ENCODE peak calls at places on chromosomes 6 and 20, in ten cellular contexts. S is fibroblast of lung, X is GM06990, Y is heart left ventricle, T is dorsolateral prefrontal cortex, I is A549, A is astrocyte of the spinal cord, R is endodermal cell, V is brain microvascular endothelial cell, N is uterus. B is an unnamed sample.
A peak's percentile ranks its signal among the peaks of the same experiment; 100 is the strongest.

GRCh38 chr20:51258582-51259175 is 235.8 kb upstream of the KCNG1 start:
- DNase-seq in T (no peak), Y (no peak), X (no peak), S (no peak), I (peak; percentile 50), A (peak; percentile 11), R (no peak), V (peak; percentile 27), N (no peak), B (no peak)

GRCh38 chr6:77462359-77463307 is 658 bp downstream of the HTR1B start:
- DNase-seq in A (peak; percentile 51), R (peak; percentile 87), Y (no peak), I (peak; percentile 11), X (no peak), S (no peak), T (no peak), V (peak; percentile 66), N (no peak), B (peak; percentile 7)

GRCh38 chr6:52640916-52641315 is 30.0 kb upstream of the TMEM14A start:
- DNase-seq in A (no peak), S (no peak), I (no peak), Y (no peak), N (no peak), R (no peak), X (no peak), T (no peak), V (no peak), B (no peak)

GRCh38 chr20:17571153-17571527 is 1.3 kb downstream of the DSTN start:
- DNase-seq in A (no peak), Y (no peak), T (no peak), R (no peak), I (no peak), N (no peak), X (no peak), S (peak; percentile 52), V (no peak), B (peak; percentile 41)

GRCh38 chr6:56770011-56770520 is 127.4 kb upstream of the DST start:
- DNase-seq in R (no peak), S (peak; percentile 50), X (no peak), A (no peak), V (no peak), I (no peak), N (no peak), T (no peak), Y (no peak), B (no peak)

GRCh38 chr6:66226099-66226498 is 519.1 kb upstream of the EYS start:
- DNase-seq in T (no peak), Y (no peak), N (no peak), X (no peak), A (peak; percentile 1), I (peak; percentile 14), V (no peak), S (peak; percentile 63), R (no peak), B (no peak)

GRCh38 chr20:39010496-39010895 is 48.4 kb downstream of the DHX35 start:
- DNase-seq in Y (no peak), N (no peak), R (peak; percentile 50), A (no peak), S (no peak), I (no peak), T (no peak), V (no peak), X (no peak), B (no peak)

GRCh38 chr6:6004147-6004995 is 2.4 kb downstream of the NRN1 start:
- DNase-seq in X (no peak), S (peak; percentile 29), A (peak; percentile 44), T (no peak), N (no peak), Y (no peak), R (peak; percentile 67), V (peak; percentile 16), I (no peak), B (no peak)

GRCh38 chr6:2968600-2969135 is 2.7 kb downstream of the SERPINB6 start:
- DNase-seq in R (peak; percentile 48), N (no peak), S (no peak), A (no peak), V (no peak), T (no peak), I (no peak), X (no peak), Y (no peak), B (no peak)

GRCh38 chr20:15895126-15895525 is 678.1 kb downstream of the KIF16B start:
- DNase-seq in A (peak; percentile 7), Y (no peak), I (no peak), S (no peak), V (no peak), R (no peak), N (no peak), X (no peak), T (no peak), B (no peak)

GRCh38 chr6:38150681-38151296 is 331.3 kb downstream of the ZFAND3 start:
- DNase-seq in X (no peak), I (no peak), S (no peak), Y (no peak), T (no peak), N (no peak), A (no peak), R (peak; percentile 41), V (no peak), B (no peak)
- TF ChIP-seq CTCF in X (no peak), I (no peak), S (no peak), Y (no peak), T (no peak), N (no peak), A (no peak), R (no peak), V (no peak), B (no peak)

GRCh38 chr20:57438552-57438951 is 47.4 kb downstream of the RBM38 start:
- DNase-seq in N (no peak), Y (no peak), T (no peak), R (no peak), I (no peak), V (no peak), A (no peak), S (no peak), X (no peak), B (no peak)
- H3K4me3 ChIP-seq in N (no peak overlapping the region), Y (no peak overlapping the region), T (no peak overlapping the region), R (no peak overlapping the region), I (no peak overlapping the region), V (no peak overlapping the region), A (no peak overlapping the region), S (no peak overlapping the region), X (no peak overlapping the region), B (no peak overlapping the region)

GRCh38 chr6:138509371-138509770 is 10.1 kb upstream of the NHSL1 start:
- DNase-seq in X (no peak), I (peak; percentile 62), V (peak; percentile 46), Y (no peak), N (no peak), A (peak; percentile 45), S (peak; percentile 66), T (peak; percentile 33), R (peak; percentile 78), B (peak; percentile 59)
- TF ChIP-seq CTCF in X (peak; percentile 42), I (peak; percentile 67), V (peak; percentile 65), Y (peak; percentile 59), N (no peak), A (peak; percentile 47), S (peak; percentile 59), T (peak; percentile 67), R (peak; percentile 84), B (peak; percentile 45)

GRCh38 chr20:49981218-49982071 is 1.3 kb upstream of the SNAI1 start:
- DNase-seq in Y (no peak), R (no peak), X (no peak), T (no peak), A (no peak), N (no peak), V (no peak), I (no peak), S (no peak), B (no peak)

GRCh38 chr20:49980140-49981008 is 2.4 kb upstream of the SNAI1 start:
- DNase-seq in X (no peak), I (no peak), S (no peak), R (no peak), N (no peak), V (no peak), A (no peak), Y (no peak), T (no peak), B (no peak)

GRCh38 chr20:49978685-49979029 is 4.1 kb upstream of the SNAI1 start:
- DNase-seq in Y (no peak), N (no peak), X (no peak), S (no peak), I (no peak), R (no peak), A (no peak), V (no peak), T (no peak), B (no peak)

GRCh38 chr20:49976542-49976941 is 6.2 kb upstream of the SNAI1 start:
- DNase-seq in T (no peak), X (no peak), V (no peak), I (peak; percentile 69), A (no peak), N (no peak), R (no peak), S (no peak), Y (no peak), B (no peak)

DNA sequence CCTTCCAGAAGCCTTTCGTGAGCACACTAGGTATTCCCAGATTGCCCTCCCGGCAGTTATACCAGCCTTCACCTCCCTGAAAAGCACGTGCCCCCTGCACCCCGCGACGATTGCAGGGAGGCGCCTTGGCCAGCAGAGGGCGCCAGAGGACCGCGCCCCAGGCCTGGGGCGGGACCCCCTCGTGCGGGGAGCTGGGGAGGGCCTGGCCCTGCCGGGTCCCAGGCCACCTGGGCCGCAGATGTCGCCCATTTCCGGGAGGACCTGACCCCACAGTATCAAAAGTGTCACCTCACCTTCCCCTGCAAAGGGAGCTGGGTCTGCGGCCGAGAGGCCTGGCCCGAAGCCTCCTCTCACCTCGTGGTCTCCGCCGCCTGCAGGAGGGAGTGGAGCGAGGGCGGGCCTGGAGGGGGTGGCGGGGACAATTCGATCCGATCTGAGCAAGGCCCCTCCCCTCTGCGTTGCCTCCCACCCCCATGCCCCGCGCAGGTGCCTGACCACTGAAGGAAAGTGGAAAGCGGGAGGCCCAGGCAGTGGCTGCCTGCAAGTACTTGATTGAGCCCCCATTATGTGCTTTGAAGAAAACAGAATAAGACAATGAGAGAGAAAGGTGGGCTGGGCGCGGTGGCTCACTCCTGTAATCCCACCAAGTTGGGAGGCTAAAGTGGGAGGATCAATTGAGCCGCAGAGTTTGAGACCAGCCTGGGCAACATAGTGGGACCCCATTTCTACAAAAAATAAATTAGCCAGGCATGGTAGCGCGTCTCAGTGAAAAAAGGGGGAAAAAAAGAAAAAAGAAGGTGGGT is 3.5 kb upstream of the SNAI1 start:
- DNase-seq in T (peak; percentile 27), A (peak; percentile 51), V (no peak), N (no peak), I (peak; percentile 60), R (peak; percentile 92), Y (peak; percentile 50), X (peak; percentile 69), S (no peak), B (peak; percentile 56)
- H3K4me3 ChIP-seq in T (peak overlapping the region; percentile 54), A (peak overlapping the region; percentile 12), V (peak overlapping the region; percentile 40), N (no peak overlapping the region), I (peak overlapping the region; percentile 19), R (peak overlapping the region; percentile 72), Y (no peak overlapping the region), X (peak overlapping the region; percentile 10), S (peak overlapping the region; percentile 17), B (no peak overlapping the region)

GRCh38 chr6:24472181-24472580 is 17.2 kb downstream of the GPLD1 start:
- DNase-seq in V (no peak), X (no peak), T (no peak), N (no peak), R (no peak), A (no peak), S (no peak), Y (no peak), I (no peak), B (no peak)
- TF ChIP-seq CTCF in V (no peak), X (no peak), T (no peak), N (no peak), R (no peak), A (no peak), S (no peak), Y (no peak), I (no peak), B (no peak)